ENCODE peak calls at places on chromosomes 5 and 9, in five cellular contexts. D is fibroblast of gingiva, K is posterior vena cava, T is cardiac fibroblast, Q is H7. C is an unnamed sample.

GRCh38 chr5:92518318-92518913 is 1062.6 kb downstream of the NR2F1-AS1 start:
- DNase-seq in D (peak), K (no peak), T (peak), Q (peak), C (no peak)

GRCh38 chr5:77499973-77500372 is 7.9 kb upstream of the WDR41 start:
- DNase-seq in D (no peak), K (no peak), T (no peak), Q (no peak), C (no peak)

GRCh38 chr5:150078802-150079654 is 7.3 kb downstream of the CSF1R start:
- DNase-seq in D (no peak), K (no peak), T (no peak), Q (peak), C (peak)

GRCh38 chr9:136762221-136762691 is 2.1 kb downstream of the LCN15 start:
- DNase-seq in D (no peak), K (peak), T (no peak), Q (peak), C (no peak)

GRCh38 chr9:22037954-22038690 is 29.0 kb upstream of the CDKN2B start:
- DNase-seq in D (peak), K (no peak), T (peak), Q (no peak), C (no peak)

GRCh38 chr5:14356305-14356704 is 213.2 kb downstream of the TRIO start:
- DNase-seq in D (no peak), K (no peak), T (no peak), Q (no peak), C (no peak)

GRCh38 chr9:134058716-134059115 is 9.1 kb downstream of the BRD3 start:
- DNase-seq in D (no peak), K (peak), T (peak), Q (peak), C (no peak)

GRCh38 chr5:2912741-2913140 is 161.3 kb upstream of the IRX2 start:
- DNase-seq in D (no peak), K (peak), T (no peak), Q (no peak), C (no peak)